ENCODE peak calls at places on chromosomes 11 and 22, in seven cellular contexts. V is K562, J is GM12878, L is HepG2, H is HCT116, A is SK-N-SH, X is H1. K is an unnamed sample.

GRCh38 chr11:77346906-77347603 is 45.6 kb upstream of the GDPD4 start:
- DNase-seq in V (no peak), L (no peak), X (no peak), A (no peak), H (no peak), J (no peak), K (no peak)

GRCh38 chr22:48338793-48339705 is 1488.6 kb downstream of the BRD1 start:
- DNase-seq in L (no peak), J (no peak), V (no peak), A (no peak), H (no peak), X (peak), K (no peak)

GRCh38 chr11:134951305-134951700 is 539.3 kb upstream of the B3GAT1 start:
- DNase-seq in X (no peak), L (no peak), V (no peak), H (no peak), A (no peak), J (no peak), K (no peak)

GRCh38 chr11:68016161-68016903 is 6.2 kb downstream of the ALDH3B1 start:
- DNase-seq in X (no peak), H (no peak), V (no peak), A (no peak), L (no peak), J (no peak), K (peak)

GRCh38 chr11:36431429-36432092 is 78.5 kb downstream of the TRAF6 start:
- DNase-seq in X (no peak), V (peak), L (peak), A (no peak), J (no peak), H (peak), K (no peak)

GRCh38 chr11:109338131-109338530 is 83.9 kb upstream of the C11orf87 start:
- DNase-seq in J (no peak), L (no peak), X (no peak), V (no peak), H (no peak), A (no peak), K (no peak)

GRCh38 chr11:57647960-57648776 is 1.5 kb downstream of the YPEL4 start:
- DNase-seq in V (peak), L (no peak), J (no peak), A (peak), H (no peak), X (peak), K (peak)

GRCh38 chr11:304915-305833 is 2.4 kb upstream of the IFITM2 start:
- DNase-seq in V (peak), A (peak), J (no peak), X (no peak), L (peak), H (no peak), K (peak)

GRCh38 chr11:126152586-126152985 is 58.9 kb downstream of the RPUSD4 start:
- DNase-seq in X (no peak), V (no peak), J (no peak), L (no peak), A (no peak), H (no peak), K (no peak)

GRCh38 chr22:27682438-27682837 is 119.1 kb downstream of the MN1 start:
- DNase-seq in V (peak), J (no peak), X (peak), A (no peak), H (no peak), L (no peak), K (no peak)

GRCh38 chr11:124865902-124866851 is 945 bp downstream of the ROBO3 start:
- DNase-seq in X (peak), V (peak), L (no peak), A (peak), J (no peak), H (no peak), K (peak)

GRCh38 chr11:27304514-27304913 is 58.5 kb downstream of the CCDC34 start:
- DNase-seq in A (no peak), J (no peak), X (peak), V (no peak), H (no peak), L (no peak), K (no peak)

GRCh38 chr11:94546886-94547285 is 3.2 kb downstream of the FUT4 start:
- DNase-seq in H (no peak), V (no peak), X (no peak), L (no peak), A (no peak), J (no peak), K (no peak)

GRCh38 chr22:47112566-47112965 is 350.1 kb downstream of the TBC1D22A start:
- DNase-seq in J (no peak), X (peak), L (no peak), A (no peak), V (no peak), H (no peak), K (no peak)

GRCh38 chr11:27239305-27239942 is 123.6 kb downstream of the CCDC34 start:
- DNase-seq in X (no peak), J (no peak), H (no peak), V (no peak), A (no peak), L (no peak), K (no peak)

GRCh38 chr11:115284766-115285165 is 219.4 kb downstream of the CADM1 start:
- DNase-seq in H (no peak), J (no peak), V (no peak), A (no peak), X (no peak), L (no peak), K (peak)

GRCh38 chr11:44992181-44992582 is 41.5 kb upstream of the TP53I11 start:
- DNase-seq in X (no peak), L (no peak), A (no peak), H (no peak), J (no peak), V (no peak), K (no peak)

GRCh38 chr11:116732740-116733385 is 39.9 kb downstream of the BUD13 start:
- DNase-seq in J (peak), L (peak), V (peak), X (peak), H (peak), A (peak), K (peak)

GRCh38 chr11:10019906-10020682 is 273.9 kb downstream of the SBF2 start:
- DNase-seq in V (no peak), A (no peak), L (peak), X (no peak), J (no peak), H (no peak), K (peak)

GRCh38 chr11:72389116-72389515 is 45.2 kb downstream of the CLPB start:
- DNase-seq in J (no peak), L (no peak), V (no peak), A (no peak), H (no peak), X (no peak), K (no peak)

GRCh38 chr11:68982134-68982533 is 1.3 kb upstream of the MRGPRD start:
- DNase-seq in H (no peak), A (no peak), L (no peak), V (no peak), X (no peak), J (no peak), K (no peak)

GRCh38 chr22:43753718-43754117 is 58.4 kb downstream of the EFCAB6 start:
- DNase-seq in H (no peak), X (no peak), A (no peak), J (no peak), V (no peak), L (no peak), K (no peak)

GRCh38 chr22:43754176-43754575 is 57.9 kb downstream of the EFCAB6 start:
- DNase-seq in J (no peak), H (no peak), L (no peak), X (no peak), A (no peak), V (no peak), K (no peak)

GRCh38 chr22:43749473-43749872 is 62.6 kb downstream of the EFCAB6 start:
- DNase-seq in J (no peak), V (no peak), A (no peak), L (no peak), X (no peak), H (no peak), K (no peak)

GRCh38 chr22:43747877-43748276 is 64.2 kb downstream of the EFCAB6 start:
- DNase-seq in X (no peak), H (no peak), J (no peak), V (no peak), L (no peak), A (no peak), K (peak)

DNA sequence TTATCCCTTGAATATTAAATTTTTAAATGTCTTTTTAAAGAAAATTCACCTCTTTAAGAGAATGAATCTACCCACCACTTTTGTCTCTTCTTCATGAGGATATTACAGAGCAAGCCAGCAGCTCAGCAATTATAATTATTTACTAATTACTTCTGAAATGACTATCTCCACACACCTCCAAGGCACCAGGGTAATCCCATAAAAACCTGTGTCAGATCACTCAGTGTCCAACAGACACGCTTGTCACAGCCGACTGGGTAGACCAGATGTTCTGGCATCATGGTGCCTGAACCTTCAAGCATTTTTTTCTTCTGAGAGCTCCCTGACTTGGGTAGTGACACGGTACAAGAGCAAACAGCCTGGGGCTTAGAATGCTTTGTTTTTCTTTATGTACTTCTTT is 61.4 kb downstream of the EFCAB6 start:
- DNase-seq in J (peak), H (no peak), V (no peak), X (no peak), L (no peak), A (no peak), K (peak)
- TF ChIP-seq JUND in J (peak), H (no peak), V (no peak), X (no peak), L (no peak), A (no peak), K (no peak)

DNA sequence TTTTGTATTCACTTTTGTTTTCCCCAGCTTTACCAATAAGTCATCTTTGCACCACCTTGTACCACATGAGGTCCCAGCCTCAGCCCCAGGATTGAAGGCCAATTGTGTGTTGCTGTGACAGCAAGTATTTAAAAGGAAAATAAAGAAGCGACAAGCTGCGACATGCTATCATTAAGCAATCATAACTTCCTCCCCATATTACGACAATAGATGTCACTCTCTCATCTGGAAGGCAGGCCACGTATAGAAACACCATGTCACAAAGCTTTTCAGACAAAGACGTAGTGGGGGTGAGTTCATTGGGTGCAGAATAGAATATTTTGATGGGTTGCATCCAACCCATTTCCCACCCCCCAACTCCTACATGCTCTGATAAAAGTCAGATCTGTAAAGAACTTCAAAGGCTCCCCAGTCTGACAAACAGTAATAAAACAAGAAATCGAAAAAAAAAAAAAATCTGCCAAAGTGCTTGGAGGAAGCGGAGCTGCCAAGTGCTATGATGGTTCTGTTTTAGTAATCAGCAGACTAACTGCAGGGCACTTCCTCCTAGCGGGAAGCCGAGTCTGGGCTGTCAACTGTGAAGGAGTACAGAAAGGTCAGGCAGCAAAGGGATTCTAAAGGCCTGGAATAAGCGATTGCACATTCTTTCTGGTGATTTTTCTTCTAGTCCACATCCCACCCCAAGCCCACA is 131.5 kb upstream of the UBASH3B start:
- DNase-seq in L (no peak), A (peak), V (no peak), J (no peak), X (peak), H (no peak), K (no peak)
- TF ChIP-seq JUND in L (no peak), A (no peak), V (no peak), J (no peak), X (no peak), H (no peak), K (no peak)

GRCh38 chr22:31537019-31537535 is 40.7 kb downstream of the SFI1 start:
- DNase-seq in H (no peak), L (no peak), X (no peak), V (no peak), A (no peak), J (peak), K (no peak)
- TF ChIP-seq JUND in H (no peak), L (no peak), X (no peak), V (no peak), A (no peak), J (peak), K (no peak)

DNA sequence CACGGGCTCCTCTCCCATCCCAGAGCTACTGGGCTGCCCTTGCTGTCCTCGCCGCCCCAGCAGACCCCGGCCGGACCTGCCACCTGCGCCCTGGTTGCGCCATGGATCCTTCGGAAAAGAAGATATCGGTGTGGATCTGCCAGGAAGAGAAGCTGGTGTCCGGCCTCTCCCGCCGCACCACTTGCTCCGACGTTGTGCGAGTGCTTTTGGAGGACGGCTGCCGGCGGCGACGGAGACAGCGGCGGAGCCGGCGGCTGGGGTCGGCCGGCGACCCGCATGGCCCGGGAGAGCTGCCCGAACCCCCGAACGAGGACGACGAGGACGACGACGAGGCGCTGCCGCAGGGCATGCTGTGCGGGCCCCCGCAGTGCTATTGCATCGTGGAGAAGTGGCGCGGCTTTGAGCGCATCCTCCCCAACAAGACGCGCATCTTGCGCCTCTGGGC is 382 bp downstream of the RASSF10 start:
- DNase-seq in X (no peak), L (no peak), V (no peak), J (no peak), A (no peak), H (no peak), K (no peak)
- TF ChIP-seq JUND in X (no peak), L (no peak), V (no peak), J (no peak), A (no peak), H (no peak), K (no peak)

GRCh38 chr22:39090426-39091064 is 6.5 kb upstream of the APOBEC3H start:
- DNase-seq in J (no peak), H (no peak), L (no peak), X (no peak), V (no peak), A (no peak), K (no peak)
- TF ChIP-seq JUND in J (no peak), H (no peak), L (no peak), X (no peak), V (no peak), A (no peak), K (no peak)

GRCh38 chr22:22927196-22927887 is 39.7 kb downstream of the IGLL5 start:
- DNase-seq in A (no peak), V (peak), H (no peak), X (no peak), L (no peak), J (no peak), K (no peak)
- TF ChIP-seq JUND in A (no peak), V (no peak), H (no peak), X (no peak), L (no peak), J (no peak), K (no peak)

GRCh38 chr22:50525104-50525958 is at the start of gene SCO2:
- DNase-seq in J (peak), A (peak), X (peak), H (peak), L (peak), V (peak), K (peak)
- TF ChIP-seq JUND in J (no peak), A (no peak), X (no peak), H (no peak), L (no peak), V (no peak), K (no peak)

GRCh38 chr11:132220464-132220863 is 850.0 kb downstream of the NTM start:
- DNase-seq in J (no peak), H (no peak), V (no peak), A (no peak), L (no peak), X (no peak), K (no peak)
- TF ChIP-seq JUND in J (no peak), H (no peak), V (no peak), A (no peak), L (no peak), X (no peak), K (no peak)

GRCh38 chr11:20369816-20370215 is 6.3 kb downstream of the HTATIP2 start:
- DNase-seq in V (no peak), L (no peak), A (no peak), X (no peak), J (no peak), H (no peak), K (no peak)

GRCh38 chr11:20372081-20372480 is 8.6 kb downstream of the HTATIP2 start:
- DNase-seq in V (no peak), J (no peak), X (no peak), A (no peak), H (no peak), L (no peak), K (no peak)

GRCh38 chr11:20364412-20364792 is 888 bp downstream of the HTATIP2 start:
- DNase-seq in X (no peak), V (peak), L (no peak), J (no peak), A (no peak), H (no peak), K (no peak)

GRCh38 chr11:20367313-20367948 is 3.9 kb downstream of the HTATIP2 start:
- DNase-seq in L (peak), X (no peak), H (peak), J (no peak), A (no peak), V (peak), K (no peak)

DNA sequence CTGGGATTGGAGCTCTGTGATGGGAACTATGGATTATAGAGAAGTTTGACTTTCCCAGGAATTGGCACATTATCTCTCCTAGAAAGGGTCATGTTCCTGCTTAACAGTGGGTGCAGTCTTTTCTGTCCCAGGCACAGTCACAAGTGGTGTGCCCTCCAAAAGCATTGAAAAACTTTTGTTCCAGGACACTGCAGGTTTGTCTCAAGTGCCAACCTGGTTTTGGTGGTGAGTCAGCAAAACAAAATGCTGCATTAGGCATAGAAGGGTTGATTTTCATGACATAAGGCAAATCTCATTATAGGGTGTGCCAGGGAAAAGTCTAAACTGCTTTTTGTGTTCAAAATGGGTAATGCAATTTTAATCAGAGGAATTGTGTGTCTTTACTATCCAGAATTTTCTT is 4.9 kb downstream of the HTATIP2 start:
- DNase-seq in H (no peak), A (no peak), L (no peak), X (no peak), J (no peak), V (no peak), K (no peak)
- TF ChIP-seq JUND in H (no peak), A (no peak), L (no peak), X (no peak), J (no peak), V (no peak), K (no peak)

GRCh38 chr22:39173050-39173706 is 20.7 kb upstream of the CBX7 start:
- DNase-seq in H (no peak), A (no peak), X (no peak), L (no peak), J (no peak), V (no peak), K (no peak)

GRCh38 chr22:39173787-39174497 is 21.5 kb upstream of the CBX7 start:
- DNase-seq in H (no peak), J (no peak), L (no peak), V (no peak), A (no peak), X (no peak), K (no peak)

GRCh38 chr22:39169797-39170466 is 17.5 kb upstream of the CBX7 start:
- DNase-seq in H (no peak), A (no peak), L (no peak), V (no peak), J (no peak), X (no peak), K (no peak)

GRCh38 chr22:39171623-39172264 is 19.3 kb upstream of the CBX7 start:
- DNase-seq in H (no peak), L (no peak), A (no peak), X (no peak), J (no peak), V (no peak), K (no peak)

DNA sequence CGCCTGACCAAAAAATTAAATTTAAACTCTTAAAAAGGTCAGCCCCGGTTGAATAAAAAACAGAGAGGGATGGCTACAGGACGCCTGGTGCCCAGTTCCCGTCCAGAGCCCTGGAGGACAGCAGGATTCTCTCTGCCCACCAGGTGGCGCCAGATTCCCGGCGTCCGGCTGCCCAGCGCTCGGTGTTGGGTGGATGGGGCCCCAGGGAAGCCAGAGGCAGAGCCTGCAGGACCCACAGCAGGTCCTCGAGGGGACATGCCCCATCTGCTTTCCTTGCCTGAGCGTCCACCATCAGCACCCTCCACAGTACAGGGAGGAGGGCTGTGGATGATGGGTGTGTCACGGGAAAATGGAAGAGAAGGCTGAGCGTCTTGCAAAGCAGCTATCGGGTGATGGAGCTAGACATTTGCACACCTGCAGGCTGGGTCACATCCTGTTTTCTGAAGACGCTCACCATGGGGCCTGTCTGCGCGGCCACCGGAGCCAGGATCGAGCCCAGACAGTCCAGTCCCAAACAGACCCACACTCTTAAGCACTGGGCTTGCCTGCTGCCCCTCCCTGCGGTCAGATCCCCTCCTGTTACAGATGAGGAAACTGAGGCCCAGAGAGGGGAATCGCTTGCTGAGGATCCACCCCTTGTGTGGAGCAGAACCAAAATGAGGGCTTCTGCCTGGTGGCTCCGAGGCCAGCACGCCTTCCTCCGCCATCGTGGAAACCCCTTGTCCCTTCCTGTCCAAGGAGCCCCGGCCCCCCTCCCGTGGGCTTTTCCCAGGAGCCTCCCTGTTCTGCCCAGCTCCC is 18.5 kb upstream of the CBX7 start:
- DNase-seq in J (peak), L (peak), A (peak), H (peak), V (peak), X (peak), K (peak)
- TF ChIP-seq JUND in J (no peak), L (no peak), A (no peak), H (no peak), V (no peak), X (no peak), K (no peak)